ENCODE peak calls at places on chromosomes 13 and 19, in nine cellular contexts. One of them, this sample, is unnamed.

GRCh38 chr13:45055902-45056648 is 64.2 kb upstream of the GTF2F2 start:
- DNase-seq in activated T-cell treated with anti-CD3 and anti-CD28 coated beads for 4 hours: no peak
- DNase-seq in lung microvascular endothelial cell: no peak
- DNase-seq in T-helper 9 cell: no peak
- DNase-seq in GM23248: peak; percentile 82
- DNase-seq in Caki2: no peak
- DNase-seq in HTR-8/SVneo: no peak
- DNase-seq in stimulated activated CD4-positive, alpha-beta T cell treated with anti-CD3 and anti-CD28 coated beads, Interleukin-4, amount 100 ng/mL, for 4 hours: no peak
- DNase-seq in HuH-7: no peak
- DNase-seq in this sample: peak; percentile 51

GRCh38 chr13:48775804-48776203 is 122.1 kb downstream of the CYSLTR2 start:
- DNase-seq in HTR-8/SVneo: peak; percentile 34
- DNase-seq in lung microvascular endothelial cell: no peak
- DNase-seq in stimulated activated CD4-positive, alpha-beta T cell treated with anti-CD3 and anti-CD28 coated beads, Interleukin-4, amount 100 ng/mL, for 4 hours: no peak
- DNase-seq in activated T-cell treated with anti-CD3 and anti-CD28 coated beads for 4 hours: no peak
- DNase-seq in GM23248: peak; percentile 96
- DNase-seq in T-helper 9 cell: no peak
- DNase-seq in Caki2: no peak
- DNase-seq in HuH-7: no peak
- DNase-seq in this sample: peak; percentile 95

GRCh38 chr13:80361883-80362327 is 21.0 kb upstream of the SPRY2 start:
- DNase-seq in HuH-7: peak; percentile 49
- DNase-seq in GM23248: no peak
- DNase-seq in activated T-cell treated with anti-CD3 and anti-CD28 coated beads for 4 hours: no peak
- DNase-seq in Caki2: no peak
- DNase-seq in HTR-8/SVneo: no peak
- DNase-seq in T-helper 9 cell: no peak
- DNase-seq in stimulated activated CD4-positive, alpha-beta T cell treated with anti-CD3 and anti-CD28 coated beads, Interleukin-4, amount 100 ng/mL, for 4 hours: no peak
- DNase-seq in lung microvascular endothelial cell: no peak
- DNase-seq in this sample: peak; percentile 13

GRCh38 chr13:20363604-20364003 is 131.5 kb upstream of the GJB6 start:
- DNase-seq in lung microvascular endothelial cell: peak; percentile 30
- DNase-seq in activated T-cell treated with anti-CD3 and anti-CD28 coated beads for 4 hours: no peak
- DNase-seq in HTR-8/SVneo: no peak
- DNase-seq in GM23248: no peak
- DNase-seq in HuH-7: no peak
- DNase-seq in Caki2: no peak
- DNase-seq in T-helper 9 cell: no peak
- DNase-seq in stimulated activated CD4-positive, alpha-beta T cell treated with anti-CD3 and anti-CD28 coated beads, Interleukin-4, amount 100 ng/mL, for 4 hours: no peak
- DNase-seq in this sample: peak; percentile 5

GRCh38 chr13:26962671-26963070 is 202.1 kb upstream of the GPR12 start:
- DNase-seq in activated T-cell treated with anti-CD3 and anti-CD28 coated beads for 4 hours: no peak
- DNase-seq in HTR-8/SVneo: no peak
- DNase-seq in Caki2: no peak
- DNase-seq in lung microvascular endothelial cell: no peak
- DNase-seq in T-helper 9 cell: no peak
- DNase-seq in GM23248: no peak
- DNase-seq in HuH-7: no peak
- DNase-seq in stimulated activated CD4-positive, alpha-beta T cell treated with anti-CD3 and anti-CD28 coated beads, Interleukin-4, amount 100 ng/mL, for 4 hours: no peak
- DNase-seq in this sample: no peak

GRCh38 chr19:4606921-4607678 is 32.2 kb upstream of the TNFAIP8L1 start:
- DNase-seq in T-helper 9 cell: no peak
- DNase-seq in lung microvascular endothelial cell: peak; percentile 32
- DNase-seq in activated T-cell treated with anti-CD3 and anti-CD28 coated beads for 4 hours: no peak
- DNase-seq in HuH-7: no peak
- DNase-seq in stimulated activated CD4-positive, alpha-beta T cell treated with anti-CD3 and anti-CD28 coated beads, Interleukin-4, amount 100 ng/mL, for 4 hours: no peak
- DNase-seq in Caki2: no peak
- DNase-seq in GM23248: peak; percentile 21
- DNase-seq in HTR-8/SVneo: no peak
- DNase-seq in this sample: no peak

GRCh38 chr13:90302113-90302512 is 1045.4 kb upstream of the MIR17HG start:
- DNase-seq in HTR-8/SVneo: no peak
- DNase-seq in activated T-cell treated with anti-CD3 and anti-CD28 coated beads for 4 hours: no peak
- DNase-seq in HuH-7: no peak
- DNase-seq in Caki2: no peak
- DNase-seq in stimulated activated CD4-positive, alpha-beta T cell treated with anti-CD3 and anti-CD28 coated beads, Interleukin-4, amount 100 ng/mL, for 4 hours: no peak
- DNase-seq in T-helper 9 cell: no peak
- DNase-seq in lung microvascular endothelial cell: no peak
- DNase-seq in GM23248: peak; percentile 78
- DNase-seq in this sample: peak; percentile 6

GRCh38 chr13:99041337-99041736 is 63.5 kb upstream of the DOCK9 start:
- DNase-seq in GM23248: no peak
- DNase-seq in HuH-7: no peak
- DNase-seq in Caki2: no peak
- DNase-seq in lung microvascular endothelial cell: no peak
- DNase-seq in activated T-cell treated with anti-CD3 and anti-CD28 coated beads for 4 hours: no peak
- DNase-seq in HTR-8/SVneo: no peak
- DNase-seq in T-helper 9 cell: no peak
- DNase-seq in stimulated activated CD4-positive, alpha-beta T cell treated with anti-CD3 and anti-CD28 coated beads, Interleukin-4, amount 100 ng/mL, for 4 hours: no peak
- DNase-seq in this sample: no peak

GRCh38 chr19:11138659-11139526 is 16.7 kb downstream of the SPC24 start:
- DNase-seq in GM23248: peak; percentile 93
- DNase-seq in lung microvascular endothelial cell: peak; percentile 56
- DNase-seq in HuH-7: no peak
- DNase-seq in HTR-8/SVneo: peak; percentile 79
- DNase-seq in Caki2: peak; percentile 90
- DNase-seq in activated T-cell treated with anti-CD3 and anti-CD28 coated beads for 4 hours: no peak
- DNase-seq in T-helper 9 cell: no peak
- DNase-seq in stimulated activated CD4-positive, alpha-beta T cell treated with anti-CD3 and anti-CD28 coated beads, Interleukin-4, amount 100 ng/mL, for 4 hours: no peak
- DNase-seq in this sample: peak; percentile 86

GRCh38 chr19:48480476-48481190 is 11.5 kb downstream of the CYTH2 start:
- DNase-seq in Caki2: no peak
- DNase-seq in HTR-8/SVneo: no peak
- DNase-seq in GM23248: peak; percentile 82
- DNase-seq in lung microvascular endothelial cell: peak; percentile 43
- DNase-seq in stimulated activated CD4-positive, alpha-beta T cell treated with anti-CD3 and anti-CD28 coated beads, Interleukin-4, amount 100 ng/mL, for 4 hours: peak; percentile 52
- DNase-seq in activated T-cell treated with anti-CD3 and anti-CD28 coated beads for 4 hours: no peak
- DNase-seq in T-helper 9 cell: peak; percentile 58
- DNase-seq in HuH-7: no peak
- DNase-seq in this sample: peak; percentile 33

GRCh38 chr13:38417727-38418126 is 68.1 kb downstream of the UFM1 start:
- DNase-seq in stimulated activated CD4-positive, alpha-beta T cell treated with anti-CD3 and anti-CD28 coated beads, Interleukin-4, amount 100 ng/mL, for 4 hours: no peak
- DNase-seq in GM23248: peak; percentile 49
- DNase-seq in lung microvascular endothelial cell: peak; percentile 2
- DNase-seq in HuH-7: peak; percentile 7
- DNase-seq in Caki2: no peak
- DNase-seq in activated T-cell treated with anti-CD3 and anti-CD28 coated beads for 4 hours: no peak
- DNase-seq in T-helper 9 cell: no peak
- DNase-seq in HTR-8/SVneo: peak; percentile 2
- DNase-seq in this sample: peak; percentile 61

GRCh38 chr13:109816112-109816978 is 30.0 kb upstream of the IRS2 start:
- DNase-seq in T-helper 9 cell: no peak
- DNase-seq in Caki2: peak; percentile 14
- DNase-seq in activated T-cell treated with anti-CD3 and anti-CD28 coated beads for 4 hours: no peak
- DNase-seq in HuH-7: no peak
- DNase-seq in stimulated activated CD4-positive, alpha-beta T cell treated with anti-CD3 and anti-CD28 coated beads, Interleukin-4, amount 100 ng/mL, for 4 hours: no peak
- DNase-seq in GM23248: peak; percentile 20
- DNase-seq in lung microvascular endothelial cell: no peak
- DNase-seq in HTR-8/SVneo: no peak
- DNase-seq in this sample: no peak

GRCh38 chr13:22235285-22235949 is 564.5 kb downstream of the FGF9 start:
- DNase-seq in lung microvascular endothelial cell: no peak
- DNase-seq in HuH-7: peak; percentile 46
- DNase-seq in stimulated activated CD4-positive, alpha-beta T cell treated with anti-CD3 and anti-CD28 coated beads, Interleukin-4, amount 100 ng/mL, for 4 hours: peak; percentile 3
- DNase-seq in HTR-8/SVneo: no peak
- DNase-seq in Caki2: no peak
- DNase-seq in activated T-cell treated with anti-CD3 and anti-CD28 coated beads for 4 hours: no peak
- DNase-seq in GM23248: peak; percentile 4
- DNase-seq in T-helper 9 cell: no peak
- DNase-seq in this sample: no peak

GRCh38 chr19:33248553-33248953 is 22.9 kb upstream of the SLC7A10 start:
- DNase-seq in Caki2: no peak
- DNase-seq in activated T-cell treated with anti-CD3 and anti-CD28 coated beads for 4 hours: no peak
- DNase-seq in lung microvascular endothelial cell: no peak
- DNase-seq in GM23248: no peak
- DNase-seq in T-helper 9 cell: no peak
- DNase-seq in HuH-7: no peak
- DNase-seq in HTR-8/SVneo: no peak
- DNase-seq in stimulated activated CD4-positive, alpha-beta T cell treated with anti-CD3 and anti-CD28 coated beads, Interleukin-4, amount 100 ng/mL, for 4 hours: no peak
- DNase-seq in this sample: no peak

GRCh38 chr19:16349551-16350171 is 25.0 kb downstream of the KLF2 start:
- DNase-seq in HTR-8/SVneo: no peak
- DNase-seq in lung microvascular endothelial cell: peak; percentile 94
- DNase-seq in stimulated activated CD4-positive, alpha-beta T cell treated with anti-CD3 and anti-CD28 coated beads, Interleukin-4, amount 100 ng/mL, for 4 hours: no peak
- DNase-seq in activated T-cell treated with anti-CD3 and anti-CD28 coated beads for 4 hours: no peak
- DNase-seq in GM23248: no peak
- DNase-seq in T-helper 9 cell: no peak
- DNase-seq in HuH-7: no peak
- DNase-seq in Caki2: no peak
- DNase-seq in this sample: no peak

GRCh38 chr19:6223461-6224307 is 56.1 kb downstream of the MLLT1 start:
- DNase-seq in Caki2: no peak
- DNase-seq in stimulated activated CD4-positive, alpha-beta T cell treated with anti-CD3 and anti-CD28 coated beads, Interleukin-4, amount 100 ng/mL, for 4 hours: no peak
- DNase-seq in GM23248: no peak
- DNase-seq in activated T-cell treated with anti-CD3 and anti-CD28 coated beads for 4 hours: no peak
- DNase-seq in lung microvascular endothelial cell: peak; percentile 33
- DNase-seq in T-helper 9 cell: no peak
- DNase-seq in HuH-7: no peak
- DNase-seq in HTR-8/SVneo: no peak
- DNase-seq in this sample: no peak

This sample was measured in ELR.